ENCODE peak calls at places on chromosome 2, in five cellular contexts. N is adrenal gland; C is neural progenitor cell; V is HT-29; H is central memory CD8-positive, alpha-beta T cell. Y is an unnamed sample.

GRCh38 chr2:18009891-18010290 is 131.4 kb downstream of the KCNS3 start:
- DNase-seq in N (no peak), C (no peak), V (no peak), H (no peak), Y (no peak)

GRCh38 chr2:221570321-221571107 is 1.6 kb downstream of the EPHA4 start:
- DNase-seq in N (peak), C (peak), V (no peak), H (peak), Y (no peak)

GRCh38 chr2:55025082-55025481 is 25.2 kb downstream of the RTN4 start:
- DNase-seq in N (no peak), C (no peak), V (no peak), H (no peak), Y (no peak)

GRCh38 chr2:33373986-33374385 is 102.5 kb upstream of the RASGRP3 start:
- DNase-seq in N (no peak), C (no peak), V (no peak), H (no peak), Y (peak)

GRCh38 chr2:64482765-64483504 is 29.0 kb downstream of the LGALSL start:
- DNase-seq in N (peak), C (peak), V (peak), H (no peak), Y (no peak)

GRCh38 chr2:153165021-153165420 is 313.5 kb downstream of the RPRM start:
- DNase-seq in N (no peak), C (no peak), V (no peak), H (no peak), Y (no peak)

GRCh38 chr2:46984034-46984433 is 68.4 kb upstream of the MCFD2 start:
- DNase-seq in N (no peak), C (no peak), V (no peak), H (no peak), Y (no peak)

GRCh38 chr2:192157776-192158175 is 37.0 kb downstream of the TMEFF2 start:
- DNase-seq in N (no peak), C (no peak), V (no peak), H (no peak), Y (no peak)

GRCh38 chr2:45789317-45789716 is 137.8 kb downstream of the PRKCE start:
- DNase-seq in N (no peak), C (no peak), V (no peak), H (no peak), Y (no peak)

GRCh38 chr2:216858312-216858711 is 1.6 kb downstream of the TNP1 start:
- DNase-seq in N (no peak), C (no peak), V (no peak), H (no peak), Y (no peak)

GRCh38 chr2:195575879-195576391 is 81.1 kb upstream of the SLC39A10 start:
- DNase-seq in N (no peak), C (peak), V (peak), H (no peak), Y (no peak)

GRCh38 chr2:104919127-104919526 is 65.2 kb downstream of the POU3F3 start:
- DNase-seq in N (no peak), C (no peak), V (peak), H (no peak), Y (no peak)

GRCh38 chr2:179427065-179427464 is 162.4 kb upstream of the SESTD1 start:
- DNase-seq in N (no peak), C (no peak), V (no peak), H (no peak), Y (no peak)

GRCh38 chr2:103792039-103792438 is 1030.2 kb downstream of the TMEM182 start:
- DNase-seq in N (no peak), C (peak), V (no peak), H (no peak), Y (no peak)